ENCODE peak calls at places on chromosomes 4 and X, in ten cellular contexts. I is CD8-positive, alpha-beta T cell; K is foreskin fibroblast; P is lower leg skin; T is upper lobe of left lung; Y is cardiac fibroblast; Q is A549; J is WERI-Rb-1; C is choroid plexus epithelial cell; X is astrocyte of the spinal cord. S is an unnamed sample.

GRCh38 chr4:38837849-38838248 is 18.8 kb downstream of the TLR6 start:
- DNase-seq in J (no peak), K (peak), P (no peak), C (peak), T (no peak), X (peak), I (no peak), Q (no peak), Y (peak), S (no peak)

GRCh38 chrX:71622347-71623104 is 4.2 kb upstream of the CXCR3 start:
- DNase-seq in I (peak), J (peak), K (peak), P (peak), C (peak), Q (peak), Y (peak), T (no peak), X (peak), S (peak)

GRCh38 chr4:89109841-89110540 is 1.3 kb upstream of the TIGD2 start:
- DNase-seq in C (peak), J (no peak), X (no peak), Y (no peak), I (no peak), T (no peak), K (peak), Q (no peak), P (no peak), S (no peak)

GRCh38 chr4:140213116-140213515 is 59.1 kb upstream of the MAML3 start:
- DNase-seq in I (no peak), C (peak), X (no peak), Y (no peak), Q (no peak), P (no peak), T (no peak), K (peak), J (no peak), S (no peak)

GRCh38 chr4:74410741-74411140 is 34.2 kb upstream of the AREG start:
- DNase-seq in P (no peak), K (no peak), I (no peak), Y (no peak), J (no peak), T (no peak), C (no peak), Q (no peak), X (no peak), S (no peak)

GRCh38 chr4:28600958-28601357 is 1740.3 kb downstream of the STIM2 start:
- DNase-seq in I (no peak), P (no peak), J (no peak), T (no peak), Q (no peak), X (no peak), K (no peak), Y (no peak), C (no peak), S (no peak)

GRCh38 chr4:153151535-153152452 is 52.4 kb upstream of the TRIM2 start:
- DNase-seq in X (peak), Q (no peak), T (peak), K (peak), J (peak), C (peak), I (no peak), Y (peak), P (no peak), S (peak)

GRCh38 chr4:168643083-168643795 is 146.4 kb downstream of the PALLD start:
- DNase-seq in Q (no peak), X (peak), T (no peak), K (peak), Y (peak), C (peak), P (no peak), J (no peak), I (no peak), S (no peak)

GRCh38 chr4:182111586-182111985 is 131.6 kb upstream of the TENM3 start:
- DNase-seq in X (no peak), C (peak), T (no peak), J (no peak), K (no peak), Q (no peak), Y (peak), I (no peak), P (no peak), S (no peak)

GRCh38 chr4:8422786-8423185 is 17.7 kb downstream of the ACOX3 start:
- DNase-seq in I (no peak), T (peak), J (no peak), Y (no peak), K (no peak), P (no peak), Q (no peak), X (no peak), C (no peak), S (no peak)

GRCh38 chrX:103664363-103664762 is 22.1 kb downstream of the MORF4L2 start:
- DNase-seq in X (no peak), Y (no peak), K (no peak), T (no peak), Q (no peak), J (no peak), I (no peak), C (no peak), P (no peak), S (no peak)

GRCh38 chr4:6425911-6426310 is 46.5 kb downstream of the PPP2R2C start:
- DNase-seq in I (no peak), P (no peak), C (no peak), K (no peak), X (no peak), J (no peak), Q (no peak), Y (no peak), T (no peak), S (no peak)

GRCh38 chr4:7412586-7412975 is 22.1 kb downstream of the PSAPL1 start:
- DNase-seq in K (no peak), Q (no peak), J (peak), T (no peak), I (no peak), Y (no peak), P (no peak), X (no peak), C (no peak), S (no peak)

GRCh38 chr4:41192136-41192535 is 22.2 kb downstream of the APBB2 start:
- DNase-seq in P (no peak), X (peak), Q (no peak), J (no peak), T (no peak), Y (peak), I (no peak), K (peak), C (no peak), S (no peak)

GRCh38 chr4:89724716-89725115 is 112.2 kb downstream of the SNCA start:
- DNase-seq in T (no peak), Q (no peak), I (no peak), K (peak), Y (peak), J (no peak), P (no peak), C (peak), X (peak), S (no peak)

GRCh38 chrX:132615396-132616131 is 126.7 kb upstream of the MBNL3 start:
- DNase-seq in I (peak), Y (peak), K (peak), J (peak), Q (no peak), P (peak), T (no peak), X (peak), C (peak), S (peak)

GRCh38 chrX:111127038-111127437 is 31.0 kb downstream of the PAK3 start:
- DNase-seq in P (no peak), Q (no peak), X (no peak), J (no peak), Y (no peak), K (no peak), T (no peak), C (no peak), I (no peak), S (no peak)

GRCh38 chrX:136147320-136147901 is at the start of gene FHL1:
- DNase-seq in X (no peak), K (peak), C (peak), Q (peak), T (peak), I (peak), Y (peak), P (peak), J (peak), S (peak)

GRCh38 chrX:150913511-150913910 is 15.0 kb upstream of the CD99L2 start:
- DNase-seq in P (no peak), Y (peak), Q (no peak), I (no peak), X (peak), K (peak), T (no peak), C (peak), J (no peak), S (no peak)

GRCh38 chr4:22504931-22505330 is 10.9 kb downstream of the ADGRA3 start:
- DNase-seq in I (no peak), Q (no peak), K (peak), P (no peak), J (no peak), T (no peak), Y (no peak), X (no peak), C (no peak), S (no peak)

GRCh38 chr4:35102111-35102510 is 1142.2 kb downstream of the ARAP2 start:
- DNase-seq in K (no peak), T (no peak), P (no peak), C (no peak), I (no peak), X (no peak), Y (no peak), J (no peak), Q (no peak), S (no peak)

GRCh38 chrX:22276781-22277180 is 4.1 kb downstream of the CBLL2 start:
- DNase-seq in Y (no peak), T (no peak), Q (no peak), K (peak), C (peak), X (peak), P (no peak), J (no peak), I (no peak), S (no peak)

GRCh38 chr4:105840426-105841174 is 54.7 kb upstream of the NPNT start:
- DNase-seq in I (no peak), T (no peak), K (no peak), Q (no peak), C (no peak), P (no peak), J (no peak), Y (no peak), X (no peak), S (no peak)

GRCh38 chr4:118313098-118313497 is 39.7 kb downstream of the PRSS12 start:
- DNase-seq in C (no peak), P (no peak), T (no peak), K (peak), J (no peak), X (no peak), I (no peak), Y (no peak), Q (no peak), S (no peak)

GRCh38 chrX:119826399-119826959 is 26.3 kb downstream of the UPF3B start:
- DNase-seq in C (peak), X (peak), T (no peak), J (no peak), K (peak), P (peak), I (no peak), Y (peak), Q (no peak), S (no peak)

GRCh38 chr4:45741897-45742296 is 382.0 kb downstream of the GABRG1 start:
- DNase-seq in K (no peak), P (no peak), T (no peak), J (no peak), X (no peak), Q (no peak), I (no peak), Y (no peak), C (no peak), S (no peak)
- TF ChIP-seq CTCF in K (no peak), P (no peak), T (no peak), J (peak), X (no peak), Q (no peak), I (no peak), Y (no peak), C (no peak), S (no peak)

GRCh38 chrX:54452920-54453319 is 12.7 kb downstream of the TSR2 start:
- DNase-seq in Q (peak), I (no peak), Y (peak), X (peak), P (no peak), K (peak), T (no peak), C (peak), J (peak), S (no peak)
- H3K4me3 ChIP-seq in Q (no peak), I (no peak), Y (no peak), X (no peak), P (no peak), K (no peak), T (no peak), C (no peak), J (no peak), S (no peak)

DNA sequence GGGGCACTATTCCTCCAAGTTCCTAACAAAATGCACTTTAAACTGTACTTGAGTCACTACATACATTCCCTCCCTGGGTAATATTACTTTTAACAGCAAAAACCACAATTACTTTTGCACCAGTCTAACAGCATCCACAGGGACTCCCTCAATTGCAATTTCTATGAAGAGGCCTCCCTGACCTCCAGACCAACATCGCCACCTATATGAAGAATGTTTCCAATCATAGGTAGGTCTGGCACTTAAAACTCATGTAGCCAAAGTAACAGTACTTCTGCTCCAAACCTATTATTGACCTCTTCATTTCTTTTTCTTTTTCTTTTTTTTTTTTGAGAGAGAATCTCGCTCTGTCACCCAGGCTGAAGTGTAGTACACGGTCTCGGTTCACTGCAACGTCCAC is 15.6 kb downstream of the NR3C2 start:
- DNase-seq in K (no peak), X (no peak), I (no peak), T (no peak), Q (no peak), Y (no peak), P (no peak), C (no peak), J (no peak), S (no peak)
- TF ChIP-seq CTCF in K (no peak), X (no peak), I (no peak), T (no peak), Q (no peak), Y (no peak), P (no peak), C (no peak), J (no peak), S (no peak)

DNA sequence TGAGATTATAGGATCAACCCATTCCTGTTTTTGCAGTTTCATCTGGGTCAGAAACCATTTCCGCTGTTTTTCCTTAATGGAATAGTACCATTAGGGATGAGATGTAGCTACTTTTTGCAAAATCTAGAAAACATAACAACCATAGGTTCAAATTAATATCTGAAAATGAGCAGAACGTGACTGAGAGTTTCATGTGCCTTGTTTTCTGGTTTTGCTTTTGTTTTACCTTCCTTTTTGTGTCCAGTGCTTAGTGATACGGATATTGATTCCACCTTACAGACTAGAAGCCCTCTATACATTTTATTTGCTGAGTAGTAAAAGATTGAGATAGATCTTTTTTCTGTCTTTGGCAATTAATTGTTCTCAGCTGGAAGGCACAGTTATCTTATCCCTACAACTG is 46.5 kb downstream of the SNX25 start:
- DNase-seq in K (no peak), Y (no peak), X (no peak), T (no peak), J (no peak), Q (no peak), P (no peak), C (no peak), I (no peak), S (no peak)
- H3K4me3 ChIP-seq in K (no peak), Y (no peak), X (no peak), T (no peak), J (no peak), Q (no peak), P (no peak), C (no peak), I (peak), S (no peak)

GRCh38 chr4:87058272-87059073 is 123.7 kb downstream of the AFF1 start:
- DNase-seq in Y (no peak), Q (no peak), J (peak), I (no peak), X (no peak), P (no peak), C (peak), K (peak), T (no peak), S (peak)
- TF ChIP-seq CTCF in Y (peak), Q (no peak), J (peak), I (no peak), X (no peak), P (no peak), C (peak), K (no peak), T (peak), S (peak)

GRCh38 chr4:2416564-2417195 is 1.8 kb downstream of the ZFYVE28 start:
- DNase-seq in I (no peak), P (no peak), T (peak), Y (no peak), J (peak), X (peak), C (no peak), K (peak), Q (no peak), S (peak)
- H3K4me3 ChIP-seq in I (peak), P (peak), T (peak), Y (peak), J (peak), X (peak), C (peak), K (peak), Q (peak), S (peak)

GRCh38 chrX:109839694-109840358 is 106.8 kb upstream of the ACSL4 start:
- DNase-seq in J (peak), P (no peak), C (peak), X (peak), Q (peak), Y (peak), T (no peak), K (peak), I (no peak), S (no peak)
- TF ChIP-seq CTCF in J (no peak), P (no peak), C (peak), X (peak), Q (no peak), Y (peak), T (no peak), K (peak), I (no peak), S (no peak)

S was measured in lower lobe of right lung.